ENCODE peak calls at places on chromosomes 13 and 19, in five cellular contexts. One of them, this sample, is unnamed.

GRCh38 chr19:10660346-10660745 is 6.2 kb downstream of the ILF3 start:
- DNase-seq in SK-N-SH: no peak
- DNase-seq in K562: no peak
- DNase-seq in GM12878: no peak
- DNase-seq in HepG2: no peak
- DNase-seq in this sample: no peak

GRCh38 chr13:51960766-51961165 is 50.5 kb downstream of the ATP7B start:
- DNase-seq in SK-N-SH: no peak
- DNase-seq in K562: no peak
- DNase-seq in HepG2: no peak
- DNase-seq in GM12878: no peak
- DNase-seq in this sample: no peak

GRCh38 chr13:107458269-107458668 is 757.1 kb downstream of the LIG4 start:
- DNase-seq in SK-N-SH: no peak
- DNase-seq in GM12878: no peak
- DNase-seq in K562: no peak
- DNase-seq in HepG2: no peak
- DNase-seq in this sample: no peak

GRCh38 chr13:113630296-113630695 is 27.7 kb downstream of the ATP4B start:
- DNase-seq in GM12878: no peak
- DNase-seq in K562: no peak
- DNase-seq in SK-N-SH: no peak
- DNase-seq in HepG2: no peak
- DNase-seq in this sample: no peak

GRCh38 chr13:105612541-105612940 is 922.9 kb downstream of the EFNB2 start:
- DNase-seq in K562: no peak
- DNase-seq in GM12878: no peak
- DNase-seq in HepG2: no peak
- DNase-seq in SK-N-SH: no peak
- DNase-seq in this sample: no peak

GRCh38 chr19:39843919-39844793 is 2.0 kb downstream of the FBL start:
- DNase-seq in HepG2: peak; percentile 51
- DNase-seq in K562: no peak
- DNase-seq in SK-N-SH: peak; percentile 50
- DNase-seq in GM12878: no peak
- DNase-seq in this sample: peak; percentile 49

GRCh38 chr19:50311723-50312635 is 17.2 kb downstream of the KCNC3 start:
- DNase-seq in HepG2: peak; percentile 59
- DNase-seq in GM12878: no peak
- DNase-seq in K562: peak; percentile 87
- DNase-seq in SK-N-SH: peak; percentile 93
- DNase-seq in this sample: no peak

GRCh38 chr13:19634129-19634740 is 776 bp downstream of the MPHOSPH8 start:
- DNase-seq in K562: no peak
- DNase-seq in GM12878: no peak
- DNase-seq in HepG2: peak; percentile 18
- DNase-seq in SK-N-SH: peak; percentile 19
- DNase-seq in this sample: no peak

GRCh38 chr19:3862826-3863500 is 5.9 kb downstream of the ZFR2 start:
- DNase-seq in HepG2: no peak
- DNase-seq in GM12878: no peak
- DNase-seq in SK-N-SH: no peak
- DNase-seq in K562: no peak
- DNase-seq in this sample: no peak

GRCh38 chr19:40600086-40600917 is 867 bp upstream of the LTBP4 start:
- DNase-seq in K562: no peak
- DNase-seq in GM12878: no peak
- DNase-seq in SK-N-SH: no peak
- DNase-seq in HepG2: no peak
- DNase-seq in this sample: no peak

GRCh38 chr13:78137404-78138142 is 218.9 kb upstream of the EDNRB start:
- DNase-seq in GM12878: peak; percentile 46
- DNase-seq in SK-N-SH: peak; percentile 59
- DNase-seq in HepG2: peak; percentile 58
- DNase-seq in K562: peak; percentile 9
- DNase-seq in this sample: peak; percentile 18

GRCh38 chr19:17292301-17293074 is 10.7 kb downstream of the ABHD8 start:
- DNase-seq in GM12878: peak; percentile 46
- DNase-seq in SK-N-SH: peak; percentile 93
- DNase-seq in K562: peak; percentile 96
- DNase-seq in HepG2: peak; percentile 51
- DNase-seq in this sample: peak; percentile 87

GRCh38 chr13:72255908-72256307 is 388.9 kb upstream of the DACH1 start:
- DNase-seq in GM12878: no peak
- DNase-seq in HepG2: peak; percentile 9
- DNase-seq in K562: no peak
- DNase-seq in SK-N-SH: peak; percentile 19
- DNase-seq in this sample: peak; percentile 12

GRCh38 chr19:27738569-27739193 is 1474.3 kb downstream of the UQCRFS1 start:
- DNase-seq in HepG2: no peak
- DNase-seq in SK-N-SH: no peak
- DNase-seq in GM12878: no peak
- DNase-seq in K562: no peak
- DNase-seq in this sample: no peak

GRCh38 chr19:33568706-33569105 is 47.1 kb upstream of the PEPD start:
- DNase-seq in SK-N-SH: no peak
- DNase-seq in GM12878: no peak
- DNase-seq in K562: no peak
- DNase-seq in HepG2: no peak
- DNase-seq in this sample: no peak

GRCh38 chr13:43878897-43879322 is 630 bp downstream of the CCDC122 start:
- DNase-seq in SK-N-SH: no peak
- DNase-seq in HepG2: peak; percentile 31
- DNase-seq in K562: no peak
- DNase-seq in GM12878: peak; percentile 13
- DNase-seq in this sample: peak; percentile 79

GRCh38 chr19:18029617-18030338 is 21.8 kb downstream of the ARRDC2 start:
- DNase-seq in HepG2: peak; percentile 79
- DNase-seq in K562: no peak
- DNase-seq in SK-N-SH: peak; percentile 66
- DNase-seq in GM12878: no peak
- DNase-seq in this sample: no peak

GRCh38 chr13:88754141-88754540 is 1083.0 kb downstream of the SLITRK5 start:
- DNase-seq in HepG2: no peak
- DNase-seq in SK-N-SH: no peak
- DNase-seq in GM12878: no peak
- DNase-seq in K562: no peak
- DNase-seq in this sample: no peak

GRCh38 chr13:97279913-97280312 is 57.8 kb downstream of the MBNL2 start:
- DNase-seq in HepG2: no peak
- DNase-seq in GM12878: no peak
- DNase-seq in SK-N-SH: no peak
- DNase-seq in K562: no peak
- DNase-seq in this sample: no peak

GRCh38 chr19:29662604-29663404 is 2.5 kb upstream of the PLEKHF1 start:
- DNase-seq in SK-N-SH: no peak
- DNase-seq in GM12878: no peak
- DNase-seq in K562: peak; percentile 46
- DNase-seq in HepG2: no peak
- DNase-seq in this sample: no peak

GRCh38 chr19:52527134-52527953 is at the start of gene ZNF808:
- DNase-seq in HepG2: peak; percentile 85
- DNase-seq in GM12878: peak; percentile 68
- DNase-seq in K562: peak; percentile 89
- DNase-seq in SK-N-SH: peak; percentile 92
- DNase-seq in this sample: peak; percentile 95

GRCh38 chr19:33143897-33144405 is 12.0 kb downstream of the WDR88 start:
- DNase-seq in SK-N-SH: peak; percentile 88
- DNase-seq in GM12878: no peak
- DNase-seq in K562: peak; percentile 86
- DNase-seq in HepG2: peak; percentile 47
- DNase-seq in this sample: peak; percentile 72

GRCh38 chr19:42021185-42021584 is 27.2 kb upstream of the ATP1A3 start:
- DNase-seq in SK-N-SH: no peak
- DNase-seq in HepG2: no peak
- DNase-seq in GM12878: no peak
- DNase-seq in K562: no peak
- DNase-seq in this sample: no peak

GRCh38 chr19:10565028-10565566 is 713 bp downstream of the KRI1 start:
- DNase-seq in SK-N-SH: peak; percentile 76
- DNase-seq in GM12878: no peak
- DNase-seq in HepG2: no peak
- DNase-seq in K562: peak; percentile 75
- DNase-seq in this sample: no peak

GRCh38 chr19:55452381-55453325 is 8.8 kb downstream of the ISOC2 start:
- DNase-seq in SK-N-SH: peak; percentile 98
- DNase-seq in HepG2: peak; percentile 44
- DNase-seq in K562: peak; percentile 88
- DNase-seq in GM12878: no peak
- DNase-seq in this sample: no peak
- TF ChIP-seq POLR2AphosphoS5 in SK-N-SH: no peak
- TF ChIP-seq POLR2AphosphoS5 in HepG2: no peak
- TF ChIP-seq POLR2AphosphoS5 in K562: no peak
- TF ChIP-seq POLR2AphosphoS5 in GM12878: no peak
- TF ChIP-seq POLR2AphosphoS5 in this sample: peak; percentile 12

DNA sequence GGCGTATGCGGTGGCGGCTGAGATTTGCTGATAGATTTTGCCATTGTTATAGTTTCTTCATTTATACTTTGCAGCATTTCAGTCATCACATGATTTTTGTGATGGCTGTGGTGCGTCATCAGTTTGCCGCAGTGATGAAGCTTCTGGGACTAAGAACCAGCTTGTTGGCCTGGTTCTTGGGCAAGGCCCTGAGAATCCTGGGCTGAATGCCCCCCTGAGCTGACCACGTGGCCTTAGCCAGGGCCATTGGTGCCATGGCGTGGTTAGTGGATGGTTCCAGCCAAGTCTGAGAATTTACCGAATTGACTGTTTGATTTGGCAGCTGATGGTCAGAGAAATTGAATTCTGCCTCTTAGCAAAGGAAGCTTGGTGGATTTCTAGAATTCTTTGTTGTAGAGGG is 17.8 kb downstream of the GATAD2A start:
- DNase-seq in HepG2: no peak
- DNase-seq in SK-N-SH: no peak
- DNase-seq in GM12878: no peak
- DNase-seq in K562: no peak
- DNase-seq in this sample: no peak
- TF ChIP-seq REST in HepG2: no peak
- TF ChIP-seq REST in SK-N-SH: no peak
- TF ChIP-seq REST in GM12878: no peak
- TF ChIP-seq REST in K562: no peak
- TF ChIP-seq REST in this sample: no peak

DNA sequence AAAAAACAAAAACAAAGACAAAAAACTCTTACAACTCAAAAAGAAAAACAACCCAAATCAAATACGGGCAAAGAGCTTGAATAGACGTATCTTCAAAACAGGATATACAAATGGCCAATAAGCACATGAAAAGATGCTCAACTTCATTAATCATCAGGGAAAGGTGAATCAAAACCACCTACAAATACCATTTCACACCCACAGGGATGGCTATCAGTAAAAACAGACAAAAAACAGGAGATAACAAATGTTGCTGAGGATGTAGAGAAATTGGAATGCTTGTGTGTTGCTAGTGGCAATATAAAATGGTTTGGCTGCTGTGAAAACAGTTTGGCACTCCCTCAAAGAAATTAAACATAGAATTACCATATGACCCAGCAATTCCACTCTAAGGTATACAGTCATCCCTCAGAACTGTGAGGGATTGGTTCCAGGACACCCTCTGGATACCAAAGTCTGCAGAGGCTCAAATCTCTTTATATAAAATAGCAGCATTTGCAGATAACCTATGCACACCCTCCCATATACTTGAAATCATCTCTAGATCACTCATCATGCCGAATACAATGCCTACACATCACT is 29.7 kb downstream of the MLLT1 start:
- DNase-seq in SK-N-SH: no peak
- DNase-seq in K562: no peak
- DNase-seq in GM12878: no peak
- DNase-seq in HepG2: no peak
- DNase-seq in this sample: no peak
- TF ChIP-seq GABPA in SK-N-SH: no peak
- TF ChIP-seq GABPA in K562: no peak
- TF ChIP-seq GABPA in GM12878: no peak
- TF ChIP-seq GABPA in HepG2: no peak
- TF ChIP-seq GABPA in this sample: no peak

GRCh38 chr19:48480151-48480475 is 10.9 kb downstream of the CYTH2 start:
- DNase-seq in HepG2: no peak
- DNase-seq in SK-N-SH: no peak
- DNase-seq in GM12878: no peak
- DNase-seq in K562: no peak
- DNase-seq in this sample: no peak
- TF ChIP-seq POLR2AphosphoS5 in HepG2: no peak
- TF ChIP-seq POLR2AphosphoS5 in SK-N-SH: no peak
- TF ChIP-seq POLR2AphosphoS5 in GM12878: no peak
- TF ChIP-seq POLR2AphosphoS5 in K562: no peak
- TF ChIP-seq POLR2AphosphoS5 in this sample: no peak

DNA sequence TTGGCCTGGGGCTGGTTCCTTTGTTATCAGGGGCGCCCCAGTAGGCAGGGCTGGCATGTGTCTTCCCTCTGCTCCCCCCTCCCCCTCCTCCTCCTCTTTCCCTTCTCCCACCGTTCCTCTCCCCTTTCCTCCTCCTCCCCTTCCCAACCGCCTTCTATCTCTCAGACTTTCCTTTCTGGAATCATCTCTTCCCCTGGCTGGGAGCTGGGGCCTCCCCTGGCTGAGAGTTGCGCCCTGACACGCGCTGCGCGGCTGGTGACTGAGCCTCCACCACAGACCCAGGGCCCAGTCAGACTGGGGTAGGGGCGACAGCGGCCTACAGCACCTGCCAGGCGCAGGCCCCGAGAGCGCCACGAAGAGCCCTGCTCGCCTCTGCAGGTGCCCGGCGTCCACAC is 2.8 kb downstream of the PNMA8B start:
- DNase-seq in GM12878: no peak
- DNase-seq in HepG2: no peak
- DNase-seq in SK-N-SH: peak; percentile 50
- DNase-seq in K562: no peak
- DNase-seq in this sample: no peak
- TF ChIP-seq REST in GM12878: no peak
- TF ChIP-seq REST in HepG2: no peak
- TF ChIP-seq REST in SK-N-SH: no peak
- TF ChIP-seq REST in K562: no peak
- TF ChIP-seq REST in this sample: no peak

DNA sequence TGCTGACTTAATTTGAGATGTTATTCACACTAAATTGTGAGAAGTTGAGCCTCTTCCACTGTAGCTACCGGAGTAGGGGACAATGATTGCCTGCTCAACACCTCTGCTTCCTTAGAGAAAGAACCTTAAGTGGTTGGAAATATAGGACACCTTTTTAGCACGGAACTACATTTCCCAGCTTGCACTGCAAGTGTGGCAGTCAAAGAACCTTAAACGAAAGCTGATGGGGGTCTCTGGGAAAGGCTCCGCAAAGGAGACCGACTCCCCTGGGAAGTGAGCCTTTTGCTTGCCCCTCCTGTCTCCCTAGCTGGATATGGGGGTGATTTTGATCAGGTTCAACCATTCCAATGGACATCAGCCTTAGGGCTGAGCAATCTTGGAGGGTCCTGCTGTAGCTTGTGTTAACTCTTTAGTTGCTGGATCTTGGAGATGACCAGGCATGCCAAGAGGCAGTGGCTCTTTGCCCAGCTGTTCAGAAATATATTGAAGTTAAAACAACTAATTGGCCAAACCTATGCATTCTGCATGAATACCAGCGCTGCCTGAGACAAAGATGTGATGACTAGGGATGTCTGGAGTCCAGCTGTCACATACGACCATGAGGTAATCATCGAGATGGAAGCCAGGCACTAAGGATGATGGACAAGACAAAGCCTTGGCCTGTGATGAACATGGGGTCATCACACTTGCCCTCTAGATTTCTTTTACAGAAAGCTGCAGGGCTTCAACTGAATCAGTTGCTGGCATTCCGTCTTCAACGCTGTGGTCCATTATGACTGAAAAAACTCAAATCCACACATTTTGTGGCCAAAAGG is 286.4 kb downstream of the FOXO1 start:
- DNase-seq in HepG2: no peak
- DNase-seq in GM12878: no peak
- DNase-seq in SK-N-SH: no peak
- DNase-seq in K562: no peak
- DNase-seq in this sample: no peak
- TF ChIP-seq GABPA in HepG2: no peak
- TF ChIP-seq GABPA in GM12878: no peak
- TF ChIP-seq GABPA in SK-N-SH: no peak
- TF ChIP-seq GABPA in K562: no peak
- TF ChIP-seq GABPA in this sample: no peak

This sample was measured in HL-60.